ENCODE peak calls at places on chromosomes 12 and 14, in seven cellular contexts. O is T47D, B is NCI-H69, A is HEK293T, G is head of caudate nucleus, C is hypothalamus, V is left ventricle myocardium superior. U is an unnamed sample.

GRCh38 chr14:50936882-50937281 is 7.4 kb downstream of the PYGL start:
- DNase-seq in V (no peak), C (no peak), G (no peak), B (no peak), O (no peak), A (no peak), U (no peak)

GRCh38 chr12:109621864-109622485 is 48.4 kb downstream of the MVK start:
- DNase-seq in A (no peak), V (no peak), G (no peak), B (peak; percentile 99), C (no peak), O (no peak), U (no peak)

GRCh38 chr12:31274520-31275300 is 51.2 kb downstream of the SINHCAF start:
- DNase-seq in B (no peak), G (no peak), A (no peak), V (no peak), O (no peak), C (no peak), U (no peak)

GRCh38 chr12:130186631-130187269 is 24.5 kb downstream of the FZD10 start:
- DNase-seq in O (no peak), B (no peak), A (no peak), C (no peak), G (no peak), V (no peak), U (no peak)

GRCh38 chr12:90953956-90954421 is 987 bp downstream of the CCER1 start:
- DNase-seq in V (no peak), C (no peak), A (no peak), O (no peak), G (peak; percentile 13), B (peak; percentile 35), U (no peak)

GRCh38 chr14:95307402-95308041 is 12.2 kb downstream of the CLMN start:
- DNase-seq in O (peak; percentile 51), C (no peak), B (no peak), G (peak; percentile 65), V (peak; percentile 67), A (no peak), U (no peak)

GRCh38 chr14:104091927-104092771 is 6.6 kb downstream of the ASPG start:
- DNase-seq in A (no peak), C (no peak), B (no peak), V (peak; percentile 31), O (no peak), G (no peak), U (no peak)

GRCh38 chr12:34207858-34208257 is 185.6 kb downstream of the ALG10 start:
- DNase-seq in O (no peak), A (no peak), G (no peak), V (no peak), B (no peak), C (no peak), U (no peak)

GRCh38 chr14:68800361-68800760 is 7.5 kb upstream of the ZFP36L1 start:
- DNase-seq in G (no peak), C (no peak), O (no peak), A (no peak), V (no peak), B (no peak), U (peak; percentile 66)

GRCh38 chr12:69243099-69244084 is 4.0 kb downstream of the CPSF6 start:
- DNase-seq in B (no peak), C (no peak), A (no peak), V (no peak), O (no peak), G (no peak), U (no peak)

GRCh38 chr12:40691913-40692616 is at the start of gene CNTN1:
- DNase-seq in G (peak; percentile 76), C (peak; percentile 74), A (peak; percentile 95), B (peak; percentile 95), O (peak; percentile 79), V (peak; percentile 24), U (peak; percentile 81)

GRCh38 chr12:45969084-45969483 is 21.3 kb downstream of the SCAF11 start:
- DNase-seq in O (no peak), B (no peak), G (no peak), V (no peak), C (no peak), A (no peak), U (no peak)